ENCODE peak calls at places on chromosome 17, in ten cellular contexts. C, E, R, V, T, W, G, M, O and J are unnamed samples.

GRCh38 chr17:3559270-3559645 is 1.6 kb upstream of the TRPV3 start:
- DNase-seq in T (no peak), W (no peak), E (no peak), C (no peak), V (no peak), G (no peak), M (no peak), O (no peak), R (no peak), J (no peak)

GRCh38 chr17:1820518-1821252 is 9.0 kb downstream of the SMYD4 start:
- DNase-seq in G (no peak), V (no peak), C (no peak), M (no peak), R (no peak), W (no peak), E (no peak), T (no peak), O (no peak), J (no peak)

GRCh38 chr17:15436399-15437369 is 30.7 kb downstream of the CDRT4 start:
- DNase-seq in R (no peak), V (no peak), W (no peak), C (peak), M (peak), E (peak), T (peak), O (peak), G (no peak), J (no peak)

GRCh38 chr17:238964-239259 is 57.5 kb upstream of the DOC2B start:
- DNase-seq in E (no peak), C (no peak), O (no peak), G (no peak), W (no peak), V (no peak), T (no peak), R (no peak), M (no peak), J (no peak)

GRCh38 chr17:75404223-75404738 is 1.2 kb downstream of the GRB2 start:
- DNase-seq in M (peak), E (peak), G (no peak), O (peak), R (peak), T (peak), C (peak), W (peak), V (peak), J (peak)

GRCh38 chr17:42798383-42799380 is at the start of the genes CNTD1 and COA3:
- DNase-seq in R (peak), C (peak), V (peak), W (peak), M (peak), E (peak), T (peak), O (peak), G (peak), J (peak)

GRCh38 chr17:41885733-41886132 is 20.5 kb upstream of the KLHL11 start:
- DNase-seq in R (no peak), T (no peak), E (no peak), M (no peak), W (no peak), C (peak), O (peak), V (peak), G (no peak), J (no peak)

GRCh38 chr17:73348824-73349095 is 37.0 kb upstream of the CDC42EP4 start:
- DNase-seq in O (no peak), G (no peak), T (no peak), E (no peak), C (no peak), R (no peak), W (no peak), M (no peak), V (no peak), J (no peak)